ENCODE peak calls at places on chromosomes 1 and 21, in five cellular contexts. T, C, D, Y and O are unnamed samples.

GRCh38 chr1:36738245-36738644 is 255.5 kb upstream of the CSF3R start:
- DNase-seq in T (no peak), C (no peak), D (no peak), Y (no peak), O (no peak)

GRCh38 chr1:217322834-217323233 is 308.1 kb downstream of the GPATCH2 start:
- DNase-seq in T (no peak), C (no peak), D (no peak), Y (no peak), O (no peak)

GRCh38 chr1:56414728-56415224 is 164.6 kb downstream of the PLPP3 start:
- DNase-seq in T (peak), C (peak), D (no peak), Y (peak), O (peak)

GRCh38 chr1:195481293-195481692 is 1126.9 kb downstream of the KCNT2 start:
- DNase-seq in T (no peak), C (no peak), D (peak), Y (no peak), O (no peak)

GRCh38 chr1:230743874-230744273 is 3.3 kb upstream of the CAPN9 start:
- DNase-seq in T (no peak), C (no peak), D (no peak), Y (no peak), O (no peak)

GRCh38 chr1:82227696-82228095 is 427.0 kb downstream of the ADGRL2 start:
- DNase-seq in T (no peak), C (no peak), D (no peak), Y (no peak), O (peak)

GRCh38 chr1:98322966-98323365 is 338.6 kb upstream of the SNX7 start:
- DNase-seq in T (no peak), C (no peak), D (no peak), Y (no peak), O (no peak)

GRCh38 chr21:35849131-35849530 is 211.2 kb downstream of the SETD4 start:
- DNase-seq in T (no peak), C (no peak), D (no peak), Y (no peak), O (peak)

GRCh38 chr1:2283371-2283990 is 55.4 kb downstream of the SKI start:
- DNase-seq in T (no peak), C (no peak), D (no peak), Y (no peak), O (no peak)

GRCh38 chr1:200733907-200734306 is 4.8 kb upstream of the CAMSAP2 start:
- DNase-seq in T (no peak), C (no peak), D (no peak), Y (no peak), O (no peak)

GRCh38 chr1:164557270-164557669 is 1.7 kb upstream of the PBX1 start:
- DNase-seq in T (peak), C (peak), D (no peak), Y (no peak), O (peak)

GRCh38 chr1:197013234-197013633 is 35.9 kb downstream of the CFHR5 start:
- DNase-seq in T (no peak), C (no peak), D (no peak), Y (no peak), O (no peak)

GRCh38 chr21:41478319-41479177 is 29.4 kb downstream of the TMPRSS2 start:
- DNase-seq in T (no peak), C (no peak), D (peak), Y (no peak), O (no peak)

GRCh38 chr1:54282101-54282847 is 82.3 kb downstream of the MRPL37 start:
- DNase-seq in T (no peak), C (no peak), D (no peak), Y (no peak), O (no peak)

GRCh38 chr1:53691326-53691725 is 47.6 kb downstream of the GLIS1 start:
- DNase-seq in T (no peak), C (no peak), D (no peak), Y (no peak), O (no peak)

GRCh38 chr1:30272288-30273020 is 450.9 kb downstream of the MATN1 start:
- DNase-seq in T (no peak), C (no peak), D (peak), Y (no peak), O (no peak)

GRCh38 chr1:193448682-193449461 is 262.5 kb upstream of the B3GALT2 start:
- DNase-seq in T (no peak), C (no peak), D (no peak), Y (no peak), O (no peak)

GRCh38 chr1:109923946-109924275 is 13.3 kb downstream of the CSF1 start:
- DNase-seq in T (no peak), C (no peak), D (no peak), Y (no peak), O (no peak)

GRCh38 chr1:93817819-93818569 is 61.0 kb downstream of the DNTTIP2 start:
- DNase-seq in T (no peak), C (no peak), D (no peak), Y (no peak), O (no peak)

GRCh38 chr1:110203021-110203661 is 7.0 kb upstream of the KCNC4 start:
- DNase-seq in T (peak), C (peak), D (no peak), Y (peak), O (peak)

GRCh38 chr1:58596631-58597052 is 19.6 kb upstream of the TACSTD2 start:
- DNase-seq in T (no peak), C (no peak), D (no peak), Y (no peak), O (no peak)

GRCh38 chr1:159921700-159922498 is 3.4 kb downstream of the TAGLN2 start:
- DNase-seq in T (no peak), C (no peak), D (peak), Y (no peak), O (no peak)

GRCh38 chr1:148353461-148354283 is 129.4 kb downstream of the PPIAL4G start:
- DNase-seq in T (no peak), C (peak), D (no peak), Y (no peak), O (peak)

GRCh38 chr1:227424159-227424680 is 105.9 kb upstream of the CDC42BPA start:
- DNase-seq in T (no peak), C (no peak), D (no peak), Y (no peak), O (peak)

GRCh38 chr1:24830680-24831272 is 85.5 kb downstream of the CLIC4 start:
- DNase-seq in T (peak), C (no peak), D (no peak), Y (peak), O (peak)